ENCODE peak calls at places on chromosome 7, in ten cellular contexts. H, X, Q, S, M, F, Y, U, R and A are unnamed samples.

GRCh38 chr7:45456105-45456504 is 118.1 kb upstream of the ADCY1 start:
- DNase-seq in H (no peak), M (no peak), F (no peak), Q (no peak), R (no peak), X (no peak), U (no peak), Y (no peak), S (no peak), A (no peak)

GRCh38 chr7:99459087-99459486 is 6.9 kb downstream of the ATP5MF start:
- DNase-seq in Y (no peak), X (no peak), Q (peak), F (no peak), M (no peak), S (peak), R (peak), U (no peak), H (peak), A (no peak)

GRCh38 chr7:954330-955238 is at the start of gene ADAP1:
- DNase-seq in U (no peak), M (no peak), H (peak), Y (peak), S (no peak), F (peak), R (peak), X (peak), Q (peak), A (peak)

GRCh38 chr7:24819916-24820689 is 62.8 kb upstream of the GSDME start:
- DNase-seq in H (peak), M (peak), S (peak), X (peak), Y (peak), R (peak), U (peak), F (peak), Q (peak), A (peak)

GRCh38 chr7:79653136-79653631 is 199.7 kb upstream of the MAGI2 start:
- DNase-seq in R (no peak), U (no peak), Y (no peak), Q (no peak), H (no peak), X (no peak), M (no peak), S (no peak), F (no peak), A (no peak)

GRCh38 chr7:1108264-1108920 is 20.5 kb downstream of the GPER1 start:
- DNase-seq in R (no peak), S (no peak), Q (no peak), F (no peak), H (no peak), U (no peak), M (no peak), Y (no peak), X (no peak), A (no peak)

GRCh38 chr7:132112632-132113031 is 463.6 kb downstream of the PLXNA4 start:
- DNase-seq in H (no peak), U (no peak), Y (no peak), X (no peak), F (no peak), M (no peak), R (no peak), S (no peak), Q (no peak), A (no peak)

GRCh38 chr7:131738066-131738465 is 181.6 kb upstream of the PODXL start:
- DNase-seq in U (no peak), F (no peak), R (no peak), H (no peak), S (no peak), X (no peak), Y (no peak), Q (no peak), M (no peak), A (no peak)

GRCh38 chr7:40221836-40222235 is 87.0 kb downstream of the SUGCT start:
- DNase-seq in Q (peak), H (peak), R (peak), F (no peak), X (no peak), S (no peak), U (no peak), M (no peak), Y (no peak), A (peak)

GRCh38 chr7:146175716-146176115 is 59.1 kb downstream of the CNTNAP2 start:
- DNase-seq in S (no peak), H (no peak), X (no peak), F (no peak), R (no peak), U (no peak), M (no peak), Y (no peak), Q (no peak), A (no peak)

GRCh38 chr7:137878333-137878961 is 31.7 kb upstream of the DGKI start:
- DNase-seq in M (no peak), S (peak), Q (no peak), R (peak), F (no peak), X (peak), Y (no peak), U (no peak), H (no peak), A (no peak)

GRCh38 chr7:2242541-2243482 is 786 bp downstream of the NUDT1 start:
- DNase-seq in R (peak), F (peak), H (peak), S (peak), M (no peak), X (no peak), U (no peak), Y (no peak), Q (peak), A (peak)

GRCh38 chr7:73340514-73340913 is 12.6 kb downstream of the FKBP6 start:
- DNase-seq in Y (no peak), S (peak), F (no peak), X (no peak), H (no peak), Q (no peak), R (no peak), U (no peak), M (no peak), A (no peak)

GRCh38 chr7:33494473-33494872 is 365.1 kb downstream of the BBS9 start:
- DNase-seq in U (no peak), M (no peak), R (no peak), F (no peak), S (no peak), Q (no peak), Y (no peak), X (no peak), H (no peak), A (peak)

GRCh38 chr7:26413007-26413691 is 121.5 kb downstream of the SNX10 start:
- DNase-seq in S (no peak), Q (no peak), H (no peak), U (no peak), Y (no peak), F (no peak), M (peak), X (no peak), R (no peak), A (no peak)

GRCh38 chr7:84675633-84676034 is 481.0 kb upstream of the SEMA3A start:
- DNase-seq in U (no peak), M (no peak), R (no peak), Q (peak), F (no peak), X (no peak), H (no peak), Y (no peak), S (no peak), A (peak)

GRCh38 chr7:96657347-96658010 is 52.2 kb downstream of the SEM1 start:
- DNase-seq in Q (peak), R (no peak), U (no peak), M (no peak), Y (no peak), F (no peak), H (no peak), S (no peak), X (no peak), A (peak)

GRCh38 chr7:44498230-44498954 is 7.9 kb upstream of the NUDCD3 start:
- DNase-seq in Q (no peak), R (no peak), F (no peak), X (no peak), Y (no peak), S (no peak), U (no peak), H (no peak), M (no peak), A (no peak)

GRCh38 chr7:155612658-155613057 is 31.8 kb upstream of the RBM33 start:
- DNase-seq in M (no peak), R (no peak), Q (no peak), X (no peak), H (no peak), U (no peak), Y (no peak), F (no peak), S (no peak), A (no peak)

GRCh38 chr7:155291045-155291530 is 6.6 kb upstream of the INSIG1 start:
- DNase-seq in R (peak), U (no peak), F (no peak), M (no peak), Q (peak), S (no peak), X (no peak), H (peak), Y (no peak), A (peak)

GRCh38 chr7:138324905-138325304 is 135.2 kb upstream of the TRIM24 start:
- DNase-seq in R (no peak), S (no peak), Q (no peak), H (no peak), M (peak), U (no peak), X (no peak), F (no peak), Y (no peak), A (no peak)